ENCODE peak calls at places on chromosomes 16 and 17, in ten cellular contexts. M, H, E, V, Q, S, L, N, C and T are unnamed samples.

GRCh38 chr16:1610841-1611653 is 825 bp downstream of the IFT140 start:
- DNase-seq in Q (no peak), L (no peak), E (no peak), C (no peak), M (no peak), S (peak; percentile 21), N (no peak), V (no peak), H (peak; percentile 30), T (peak; percentile 17)

GRCh38 chr16:84150926-84151325 is 5.8 kb downstream of the DNAAF1 start:
- DNase-seq in Q (no peak), E (no peak), C (no peak), N (no peak), L (no peak), V (no peak), M (no peak), H (no peak), S (no peak), T (no peak)

GRCh38 chr17:59330314-59330942 is 1.0 kb upstream of the YPEL2 start:
- DNase-seq in C (no peak), L (no peak), M (peak; percentile 11), H (no peak), S (peak; percentile 27), V (peak; percentile 46), Q (no peak), E (no peak), N (no peak), T (no peak)

GRCh38 chr17:20706752-20707372 is 127.3 kb downstream of the CDRT15L2 start:
- DNase-seq in V (no peak), C (no peak), Q (peak; percentile 12), S (no peak), H (no peak), E (no peak), M (peak; percentile 40), L (no peak), N (no peak), T (no peak)

GRCh38 chr17:8225813-8226535 is 15.6 kb upstream of the AURKB start:
- DNase-seq in M (no peak), S (no peak), L (peak; percentile 42), N (peak; percentile 50), E (peak; percentile 77), V (no peak), H (peak; percentile 87), C (peak; percentile 48), Q (peak; percentile 25), T (no peak)

GRCh38 chr17:56887105-56887504 is 26.7 kb downstream of the TRIM25 start:
- DNase-seq in C (no peak), N (no peak), V (no peak), S (no peak), E (no peak), M (no peak), Q (no peak), L (no peak), H (no peak), T (no peak)

GRCh38 chr17:75731716-75732498 is 10.6 kb downstream of the ITGB4 start:
- DNase-seq in E (no peak), L (no peak), V (no peak), S (no peak), C (no peak), Q (no peak), M (no peak), H (no peak), N (no peak), T (no peak)

GRCh38 chr16:28003923-28004322 is 59.6 kb downstream of the GSG1L start:
- DNase-seq in H (no peak), M (no peak), L (no peak), V (no peak), C (no peak), N (no peak), E (no peak), Q (no peak), S (no peak), T (no peak)

GRCh38 chr17:14487068-14487467 is 186.2 kb downstream of the HS3ST3B1 start:
- DNase-seq in Q (no peak), M (no peak), H (no peak), S (no peak), E (no peak), V (no peak), L (no peak), N (no peak), C (no peak), T (no peak)

GRCh38 chr17:74354123-74354522 is 7.5 kb downstream of the BTBD17 start:
- DNase-seq in V (no peak), C (no peak), S (peak; percentile 67), L (no peak), N (peak; percentile 37), H (peak; percentile 76), E (peak; percentile 69), M (no peak), Q (no peak), T (peak; percentile 30)

GRCh38 chr16:24950275-24950674 is 64.9 kb downstream of the ARHGAP17 start:
- DNase-seq in L (peak; percentile 38), M (no peak), E (no peak), S (no peak), C (peak; percentile 53), H (no peak), N (no peak), V (no peak), Q (no peak), T (no peak)

GRCh38 chr17:69047368-69048263 is 13.1 kb downstream of the ABCA9 start:
- DNase-seq in L (peak; percentile 4), V (peak; percentile 70), M (no peak), N (no peak), E (no peak), C (peak; percentile 44), Q (no peak), H (no peak), S (peak; percentile 33), T (no peak)

GRCh38 chr16:6105115-6105514 is 1007.5 kb upstream of the EEF2KMT start:
- DNase-seq in H (no peak), C (no peak), Q (no peak), S (no peak), V (no peak), L (no peak), M (no peak), N (no peak), E (no peak), T (no peak)

GRCh38 chr17:57600092-57600491 is 145.0 kb downstream of the CCDC182 start:
- DNase-seq in C (no peak), M (no peak), S (no peak), Q (no peak), N (no peak), V (no peak), L (no peak), H (peak; percentile 22), E (peak; percentile 70), T (no peak)

GRCh38 chr16:53056528-53056881 is 1.7 kb downstream of the CHD9 start:
- DNase-seq in V (no peak), C (peak; percentile 51), N (no peak), M (no peak), Q (no peak), L (no peak), H (no peak), S (no peak), E (no peak), T (no peak)

GRCh38 chr17:76584427-76585047 is 1.1 kb downstream of the ST6GALNAC2 start:
- DNase-seq in H (no peak), E (no peak), Q (no peak), M (no peak), V (no peak), L (no peak), S (no peak), N (no peak), C (no peak), T (no peak)

GRCh38 chr17:1019451-1019850 is 22.5 kb downstream of the TIMM22 start:
- DNase-seq in M (no peak), C (no peak), Q (no peak), L (peak; percentile 68), E (no peak), H (no peak), V (no peak), S (no peak), N (no peak), T (no peak)

GRCh38 chr17:27499451-27500265 is 43.4 kb downstream of the KSR1 start:
- DNase-seq in V (no peak), M (no peak), L (no peak), E (no peak), C (no peak), Q (no peak), H (no peak), S (no peak), N (no peak), T (no peak)

GRCh38 chr17:31254654-31255053 is 42.4 kb downstream of the OMG start:
- DNase-seq in M (no peak), L (no peak), H (no peak), C (no peak), N (no peak), Q (no peak), E (no peak), S (no peak), V (no peak), T (no peak)

GRCh38 chr16:83296505-83296904 is 511.3 kb upstream of the HSBP1 start:
- DNase-seq in E (no peak), S (no peak), Q (no peak), N (no peak), L (no peak), V (no peak), C (no peak), M (no peak), H (no peak), T (no peak)

GRCh38 chr16:70396209-70396904 is 42.5 kb downstream of the ST3GAL2 start:
- DNase-seq in Q (no peak), H (no peak), V (no peak), C (no peak), M (no peak), N (no peak), L (peak; percentile 49), S (no peak), E (no peak), T (no peak)

GRCh38 chr17:3710951-3711383 is 12.7 kb upstream of the HASPIN start:
- DNase-seq in E (peak; percentile 86), Q (peak; percentile 52), M (no peak), S (no peak), N (peak; percentile 37), C (no peak), H (peak; percentile 84), L (no peak), V (no peak), T (peak; percentile 65)

GRCh38 chr17:63173903-63174302 is 207.9 kb downstream of the TANC2 start:
- DNase-seq in C (no peak), N (no peak), Q (no peak), V (no peak), E (no peak), M (no peak), S (no peak), L (no peak), H (no peak), T (no peak)

GRCh38 chr16:79613009-79613408 is 12.5 kb upstream of the MAF start:
- DNase-seq in V (no peak), H (no peak), M (no peak), S (no peak), E (no peak), C (peak; percentile 62), Q (no peak), N (no peak), L (no peak), T (no peak)

GRCh38 chr17:1724869-1725641 is 551 bp downstream of the WDR81 start:
- DNase-seq in V (no peak), M (no peak), E (no peak), N (no peak), C (no peak), S (no peak), Q (no peak), H (no peak), L (peak; percentile 59), T (no peak)

GRCh38 chr16:10983175-10983558 is 38.8 kb downstream of the CLEC16A start:
- DNase-seq in H (no peak), N (no peak), L (no peak), S (no peak), C (no peak), V (no peak), E (no peak), M (no peak), Q (no peak), T (no peak)

GRCh38 chr17:81388612-81389367 is 6.5 kb upstream of the BAHCC1 start:
- DNase-seq in N (no peak), E (no peak), M (no peak), L (peak; percentile 66), C (no peak), H (no peak), V (peak; percentile 53), S (no peak), Q (no peak), T (no peak)

GRCh38 chr16:88063201-88063773 is 112.1 kb downstream of the BANP start:
- DNase-seq in H (no peak), N (no peak), L (no peak), V (peak; percentile 77), E (no peak), M (no peak), Q (no peak), C (peak; percentile 73), S (no peak), T (no peak)